ENCODE peak calls at places on chromosomes 11 and 22, in ten cellular contexts. H, K, O, P, W, Y, V, L, N and I are unnamed samples.

GRCh38 chr11:1652778-1653540 is 23.4 kb downstream of the KRTAP5-5 start:
- DNase-seq in N (peak; percentile 83), O (peak; percentile 83), K (peak; percentile 59), W (peak; percentile 78), H (peak; percentile 39), V (peak; percentile 44), P (peak; percentile 46), Y (peak; percentile 66), L (peak; percentile 22), I (peak; percentile 75)

GRCh38 chr11:125001073-125001764 is 47.2 kb downstream of the CCDC15 start:
- DNase-seq in W (no peak), L (peak; percentile 46), N (no peak), O (no peak), P (no peak), Y (no peak), V (no peak), H (no peak), K (no peak), I (peak; percentile 20)

GRCh38 chr11:88174627-88175003 is 628 bp downstream of the RAB38 start:
- DNase-seq in P (no peak), L (peak; percentile 78), K (peak; percentile 90), O (peak; percentile 70), Y (peak; percentile 81), H (no peak), N (peak; percentile 73), W (peak; percentile 61), V (peak; percentile 80), I (peak; percentile 92)

GRCh38 chr11:124796312-124796711 is 3.9 kb downstream of the MSANTD2 start:
- DNase-seq in H (no peak), W (no peak), P (no peak), V (no peak), K (no peak), O (no peak), L (no peak), N (no peak), Y (no peak), I (no peak)

GRCh38 chr22:46002757-46003270 is 25.9 kb upstream of the WNT7B start:
- DNase-seq in P (no peak), O (no peak), K (peak; percentile 78), W (no peak), H (no peak), Y (no peak), L (peak; percentile 73), N (no peak), V (no peak), I (peak; percentile 93)

GRCh38 chr22:23833911-23834317 is 4.9 kb downstream of the DERL3 start:
- DNase-seq in L (no peak), W (no peak), N (no peak), V (no peak), O (peak; percentile 24), K (no peak), Y (no peak), P (no peak), H (no peak), I (no peak)

GRCh38 chr22:26259510-26259909 is 90.2 kb downstream of the SEZ6L start:
- DNase-seq in P (peak; percentile 43), L (peak; percentile 22), K (no peak), W (no peak), H (peak; percentile 58), O (no peak), V (peak; percentile 14), Y (peak; percentile 4), N (no peak), I (peak; percentile 43)

GRCh38 chr11:44538375-44539054 is 26.9 kb upstream of the CD82 start:
- DNase-seq in V (peak; percentile 72), K (peak; percentile 73), O (peak; percentile 75), N (peak; percentile 78), H (peak; percentile 61), P (peak; percentile 63), L (peak; percentile 32), W (peak; percentile 69), Y (peak; percentile 80), I (peak; percentile 81)

GRCh38 chr11:65435330-65435931 is 12.8 kb downstream of the NEAT1 start:
- DNase-seq in V (no peak), O (peak; percentile 22), H (no peak), N (no peak), Y (no peak), K (peak; percentile 73), P (no peak), W (no peak), L (no peak), I (peak; percentile 39)
- H3K4me1 ChIP-seq in V (peaks cover 12% of the 10 kb centered on the region), O (peaks cover 14% of the 10 kb centered on the region), H (no peaks in the 10 kb centered on the region), N (peaks cover 50% of the 10 kb centered on the region), Y (no peaks in the 10 kb centered on the region), K (peaks cover 17% of the 10 kb centered on the region), P (peaks cover 79% of the 10 kb centered on the region), W (peaks cover 8% of the 10 kb centered on the region), L (peaks cover 5% of the 10 kb centered on the region), I (peaks cover 73% of the 10 kb centered on the region)

DNA sequence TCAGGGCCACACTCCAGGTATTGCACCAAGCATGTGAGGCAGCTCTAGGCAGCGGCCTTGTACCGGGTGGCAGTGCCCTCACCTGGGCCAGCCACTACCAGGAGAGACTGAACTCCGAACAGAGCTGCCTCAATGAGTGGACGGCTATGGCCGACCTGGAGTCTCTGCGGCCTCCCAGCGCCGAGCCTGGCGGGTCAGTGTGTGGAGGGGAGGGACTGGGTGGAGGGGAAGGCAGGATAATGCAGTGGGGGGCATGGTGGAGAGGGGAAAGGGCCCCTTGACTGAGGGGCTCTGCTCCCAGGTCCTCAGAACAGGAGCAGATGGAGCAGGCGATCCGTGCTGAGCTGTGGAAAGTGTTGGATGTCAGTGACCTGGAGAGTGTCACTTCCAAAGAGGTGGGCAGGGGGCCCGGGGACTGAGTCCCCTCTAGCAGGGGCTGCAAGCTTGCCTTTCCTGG is 4.2 kb downstream of the SSH3 start:
- DNase-seq in V (no peak), N (peak; percentile 19), Y (no peak), W (no peak), P (no peak), K (no peak), O (no peak), H (no peak), L (no peak), I (no peak)
- H3K36me3 ChIP-seq in V (peaks cover 2% of the 10 kb centered on the region), N (peaks cover 26% of the 10 kb centered on the region), Y (no peaks in the 10 kb centered on the region), W (peaks cover 6% of the 10 kb centered on the region), P (no peaks in the 10 kb centered on the region), K (peaks cover 59% of the 10 kb centered on the region), O (no peaks in the 10 kb centered on the region), H (peaks cover 7% of the 10 kb centered on the region), L (peaks cover 2% of the 10 kb centered on the region), I (no peaks in the 10 kb centered on the region)

GRCh38 chr11:118909619-118910308 is 16.0 kb downstream of the BCL9L start:
- DNase-seq in H (no peak), O (no peak), N (no peak), P (no peak), W (no peak), L (no peak), Y (no peak), V (no peak), K (no peak), I (peak; percentile 40)

GRCh38 chr11:118908264-118908663 is 17.5 kb downstream of the BCL9L start:
- DNase-seq in Y (no peak), W (no peak), O (no peak), H (no peak), V (no peak), K (no peak), L (no peak), N (no peak), P (no peak), I (no peak)

GRCh38 chr11:118910309-118911112 is 15.2 kb downstream of the BCL9L start:
- DNase-seq in H (no peak), Y (peak; percentile 95), O (peak; percentile 60), P (no peak), L (peak; percentile 95), K (peak; percentile 97), V (peak; percentile 44), N (peak; percentile 82), W (no peak), I (peak; percentile 98)

GRCh38 chr11:118907749-118908106 is 18.0 kb downstream of the BCL9L start:
- DNase-seq in K (no peak), L (no peak), H (no peak), P (no peak), W (no peak), V (no peak), O (no peak), Y (no peak), N (no peak), I (no peak)

GRCh38 chr11:118908931-118909618 is 16.7 kb downstream of the BCL9L start:
- DNase-seq in N (peak; percentile 72), V (peak; percentile 70), L (peak; percentile 93), K (peak; percentile 96), H (no peak), O (no peak), Y (peak; percentile 95), W (peak; percentile 66), P (no peak), I (peak; percentile 84)
- H3K4me1 ChIP-seq in N (peaks cover 73% of the 10 kb centered on the region), V (peaks cover 46% of the 10 kb centered on the region), L (peaks cover 58% of the 10 kb centered on the region), K (peaks cover 65% of the 10 kb centered on the region), H (peaks cover 29% of the 10 kb centered on the region), O (peaks cover 34% of the 10 kb centered on the region), Y (peaks cover 60% of the 10 kb centered on the region), W (peaks cover 39% of the 10 kb centered on the region), P (no peaks in the 10 kb centered on the region), I (peaks cover 49% of the 10 kb centered on the region)

GRCh38 chr11:130906616-130907015 is 9.7 kb downstream of the SNX19 start:
- DNase-seq in V (peak; percentile 62), N (no peak), O (no peak), W (no peak), L (no peak), H (no peak), K (no peak), P (no peak), Y (no peak), I (no peak)

GRCh38 chr11:130908061-130908460 is 8.2 kb downstream of the SNX19 start:
- DNase-seq in H (no peak), N (no peak), O (no peak), L (no peak), Y (no peak), V (peak; percentile 73), K (no peak), P (no peak), W (no peak), I (no peak)

GRCh38 chr11:130908770-130909625 is 7.3 kb downstream of the SNX19 start:
- DNase-seq in N (no peak), P (no peak), W (no peak), K (peak; percentile 89), O (no peak), V (peak; percentile 80), Y (peak; percentile 85), H (no peak), L (peak; percentile 92), I (peak; percentile 92)

GRCh38 chr11:130905512-130905911 is 10.8 kb downstream of the SNX19 start:
- DNase-seq in O (no peak), N (no peak), L (no peak), Y (no peak), H (no peak), P (no peak), W (no peak), K (no peak), V (no peak), I (no peak)

DNA sequence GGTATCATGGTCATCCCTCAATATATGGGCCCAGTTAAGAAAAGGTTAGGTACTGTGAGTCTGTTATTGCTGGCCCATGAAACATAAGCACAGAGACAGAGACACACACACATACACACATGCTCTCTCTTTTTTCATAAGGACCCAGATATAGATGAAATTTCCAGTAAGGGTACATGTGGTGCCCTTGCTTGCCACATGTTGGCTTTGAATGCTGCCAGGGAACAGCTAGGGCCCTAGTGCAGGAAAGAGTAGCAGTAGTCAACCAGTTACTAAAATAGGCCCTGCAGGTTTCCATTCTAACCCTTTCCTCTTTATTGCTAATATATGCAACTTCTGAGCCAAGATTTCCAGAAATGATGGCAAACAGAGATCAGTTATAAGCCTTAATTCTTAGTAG is 9.1 kb downstream of the SNX19 start:
- DNase-seq in H (no peak), Y (no peak), K (no peak), L (no peak), V (no peak), O (no peak), P (no peak), W (no peak), N (no peak), I (no peak)
- H3K36me3 ChIP-seq in H (peaks cover 14% of the 10 kb centered on the region), Y (peaks cover 69% of the 10 kb centered on the region), K (peaks cover 24% of the 10 kb centered on the region), L (peaks cover 24% of the 10 kb centered on the region), V (peaks cover 20% of the 10 kb centered on the region), O (no peaks in the 10 kb centered on the region), P (peaks cover 3% of the 10 kb centered on the region), W (peaks cover 16% of the 10 kb centered on the region), N (peaks cover 62% of the 10 kb centered on the region), I (peaks cover 68% of the 10 kb centered on the region)